ENCODE peak calls at places on chromosomes 4 and X, in six cellular contexts. G is left cardiac atrium, L is progenitor cell of endocrine pancreas, X is astrocyte of the hippocampus, I is aorta, U is fibroblast of the conjunctiva. N is an unnamed sample.

GRCh38 chr4:8261851-8262535 is 7.6 kb upstream of the HTRA3 start:
- DNase-seq in G (no peak), L (no peak), X (peak), I (no peak), U (no peak), N (no peak)

GRCh38 chr4:1200425-1201035 is 28.1 kb upstream of the SPON2 start:
- DNase-seq in G (peak), L (no peak), X (peak), I (peak), U (peak), N (peak)

GRCh38 chr4:129342820-129343219 is 246.9 kb downstream of the C4orf33 start:
- DNase-seq in G (no peak), L (no peak), X (peak), I (no peak), U (peak), N (peak)

GRCh38 chrX:133640161-133641015 is 225.1 kb upstream of the GPC4 start:
- DNase-seq in G (no peak), L (no peak), X (peak), I (no peak), U (no peak), N (no peak)

GRCh38 chrX:138128025-138128671 is 562.2 kb downstream of the ZIC3 start:
- DNase-seq in G (no peak), L (no peak), X (peak), I (no peak), U (peak), N (no peak)

GRCh38 chr4:26751004-26751403 is 109.6 kb upstream of the STIM2 start:
- DNase-seq in G (no peak), L (no peak), X (peak), I (no peak), U (no peak), N (no peak)

GRCh38 chrX:1291110-1291740 is 22.6 kb downstream of the CSF2RA start:
- DNase-seq in G (no peak), L (no peak), X (no peak), I (peak), U (no peak), N (no peak)

GRCh38 chr4:53916431-53916889 is 147.9 kb downstream of the CHIC2 start:
- DNase-seq in G (no peak), L (no peak), X (peak), I (no peak), U (no peak), N (no peak)

GRCh38 chr4:119212964-119213606 is 572 bp downstream of the USP53 start:
- DNase-seq in G (peak), L (peak), X (peak), I (peak), U (peak), N (peak)

GRCh38 chrX:73214366-73215094 is at the start of gene NAP1L2:
- DNase-seq in G (peak), L (no peak), X (peak), I (peak), U (peak), N (no peak)

GRCh38 chr4:36322921-36323354 is 41.5 kb downstream of the DTHD1 start:
- DNase-seq in G (no peak), L (no peak), X (no peak), I (no peak), U (no peak), N (no peak)

GRCh38 chrX:1725472-1725871 is 110.6 kb downstream of the ASMT start:
- DNase-seq in G (no peak), L (no peak), X (no peak), I (no peak), U (no peak), N (no peak)

GRCh38 chr4:65416875-65417274 is 253.4 kb downstream of the EPHA5 start:
- DNase-seq in G (peak), L (no peak), X (peak), I (no peak), U (no peak), N (no peak)

N was measured in amniotic stem cell.